ENCODE peak calls at places on chromosome 1, in four cellular contexts. N, G, A and H are unnamed samples.

GRCh38 chr1:45863117-45863670 is 59.8 kb downstream of the MAST2 start:
- DNase-seq in G (no peak), N (no peak), A (no peak), H (no peak)

GRCh38 chr1:26784023-26784871 is 3.5 kb upstream of the PIGV start:
- DNase-seq in A (peak), N (no peak), G (no peak), H (peak)

GRCh38 chr1:1680031-1680911 is 12.3 kb downstream of the SLC35E2B start:
- DNase-seq in N (no peak), A (no peak), G (no peak), H (no peak)

GRCh38 chr1:156797212-156797871 is 19.3 kb downstream of the SH2D2A start:
- DNase-seq in G (peak), A (peak), N (peak), H (peak)

GRCh38 chr1:46671554-46671953 is at the start of gene TEX38:
- DNase-seq in N (no peak), A (no peak), G (no peak), H (no peak)

GRCh38 chr1:201125019-201125418 is 2.0 kb downstream of the ASCL5 start:
- DNase-seq in N (no peak), G (no peak), A (no peak), H (no peak)

GRCh38 chr1:19884312-19884711 is 2.1 kb downstream of the OTUD3 start:
- DNase-seq in A (no peak), N (no peak), G (no peak), H (no peak)

GRCh38 chr1:208224192-208224713 is 19.9 kb downstream of the PLXNA2 start:
- DNase-seq in A (no peak), N (no peak), G (no peak), H (no peak)

GRCh38 chr1:208243851-208244583 is at the start of gene PLXNA2:
- DNase-seq in N (peak), A (peak), G (peak), H (peak)

GRCh38 chr1:119453021-119453420 is 38.1 kb downstream of the HSD3B2 start:
- DNase-seq in G (no peak), A (peak), N (no peak), H (peak)

GRCh38 chr1:46041974-46042373 is 90.5 kb downstream of the PIK3R3 start:
- DNase-seq in A (no peak), N (no peak), G (no peak), H (no peak)